ENCODE peak calls at places on chromosome 3, in nine cellular contexts. D is cerebellar cortex; S is ACHN; A is stimulated activated naive B cell treated with anti-CD40 and anti-IgM and Interleukin-4, amounts not matched to agents 10 μg/mL and 1 μg/mL and 100 μg/mL, for 72 hours; N is SIG-M5; Z is AG09319; G is GM06990; K is activated CD4-positive, alpha-beta T cell treated with anti-CD3 and anti-CD28 coated beads, Interleukin-2, amount 50 U/mL, for 48 hours; J is NCI-H1930. L is an unnamed sample.

GRCh38 chr3:71662553-71662952 is 62.6 kb downstream of the EIF4E3 start:
- DNase-seq in D (no peak), S (no peak), A (no peak), N (no peak), Z (no peak), G (no peak), K (no peak), J (no peak), L (no peak)

GRCh38 chr3:69145688-69146087 is 23.3 kb upstream of the LMOD3 start:
- DNase-seq in D (no peak), S (no peak), A (no peak), N (no peak), Z (no peak), G (no peak), K (no peak), J (no peak), L (no peak)

GRCh38 chr3:71964170-71964569 is 179.2 kb upstream of the PROK2 start:
- DNase-seq in D (no peak), S (no peak), A (no peak), N (no peak), Z (no peak), G (no peak), K (no peak), J (no peak), L (no peak)

GRCh38 chr3:151835751-151836550 is 22.0 kb downstream of the AADAC start:
- DNase-seq in D (no peak), S (peak), A (no peak), N (no peak), Z (no peak), G (no peak), K (no peak), J (no peak), L (no peak)

GRCh38 chr3:172559029-172559428 is 35.8 kb upstream of the TNFSF10 start:
- DNase-seq in D (no peak), S (no peak), A (no peak), N (no peak), Z (no peak), G (no peak), K (no peak), J (no peak), L (no peak)

GRCh38 chr3:171676600-171677175 is 133.6 kb downstream of the PLD1 start:
- DNase-seq in D (no peak), S (no peak), A (no peak), N (no peak), Z (no peak), G (no peak), K (no peak), J (no peak), L (no peak)

GRCh38 chr3:37863949-37864822 is 2.5 kb downstream of the CTDSPL start:
- DNase-seq in D (peak), S (peak), A (no peak), N (no peak), Z (no peak), G (no peak), K (no peak), J (no peak), L (no peak)

GRCh38 chr3:150379469-150379868 is 28.6 kb upstream of the TSC22D2 start:
- DNase-seq in D (no peak), S (no peak), A (no peak), N (no peak), Z (no peak), G (no peak), K (no peak), J (no peak), L (no peak)

GRCh38 chr3:119643528-119643927 is 16.9 kb downstream of the POPDC2 start:
- DNase-seq in D (no peak), S (peak), A (no peak), N (no peak), Z (no peak), G (no peak), K (no peak), J (no peak), L (no peak)

GRCh38 chr3:128409621-128410581 is 56.8 kb downstream of the DNAJB8 start:
- DNase-seq in D (no peak), S (no peak), A (no peak), N (no peak), Z (no peak), G (no peak), K (no peak), J (no peak), L (no peak)

GRCh38 chr3:145942052-145942451 is 218.9 kb downstream of the PLOD2 start:
- DNase-seq in D (no peak), S (no peak), A (no peak), N (no peak), Z (no peak), G (no peak), K (no peak), J (no peak), L (no peak)

GRCh38 chr3:182393151-182393550 is 400.2 kb upstream of the ATP11B start:
- DNase-seq in D (no peak), S (no peak), A (no peak), N (no peak), Z (no peak), G (no peak), K (no peak), J (no peak), L (no peak)

GRCh38 chr3:51789437-51789836 is 10.4 kb upstream of the IQCF6 start:
- DNase-seq in D (no peak), S (no peak), A (no peak), N (no peak), Z (no peak), G (no peak), K (no peak), J (no peak), L (no peak)

GRCh38 chr3:13258986-13259514 is 161.1 kb downstream of the NUP210 start:
- DNase-seq in D (no peak), S (no peak), A (no peak), N (no peak), Z (no peak), G (no peak), K (no peak), J (no peak), L (no peak)

GRCh38 chr3:13504161-13504831 is 24.2 kb downstream of the HDAC11 start:
- DNase-seq in D (no peak), S (no peak), A (no peak), N (no peak), Z (no peak), G (no peak), K (no peak), J (no peak), L (no peak)

GRCh38 chr3:53254190-53254809 is 1.5 kb downstream of the TKT start:
- DNase-seq in D (peak), S (no peak), A (no peak), N (no peak), Z (no peak), G (no peak), K (no peak), J (no peak), L (no peak)

GRCh38 chr3:126319701-126320295 is 37.4 kb downstream of the KLF15 start:
- DNase-seq in D (no peak), S (no peak), A (no peak), N (no peak), Z (no peak), G (no peak), K (no peak), J (no peak), L (no peak)

GRCh38 chr3:127257351-127257750 is 30.5 kb downstream of the PRR20G start:
- DNase-seq in D (no peak), S (no peak), A (no peak), N (no peak), Z (no peak), G (no peak), K (no peak), J (no peak), L (no peak)

GRCh38 chr3:16084887-16085286 is 89.6 kb upstream of the GALNT15 start:
- DNase-seq in D (no peak), S (no peak), A (no peak), N (no peak), Z (no peak), G (no peak), K (no peak), J (no peak), L (no peak)

GRCh38 chr3:119870512-119870911 is 88.6 kb downstream of the NR1I2 start:
- DNase-seq in D (no peak), S (no peak), A (no peak), N (no peak), Z (no peak), G (no peak), K (no peak), J (no peak), L (no peak)

GRCh38 chr3:14125193-14126016 is 553 bp downstream of the TMEM43 start:
- DNase-seq in D (peak), S (peak), A (peak), N (peak), Z (peak), G (no peak), K (peak), J (peak), L (no peak)

GRCh38 chr3:141367038-141367730 is 1.1 kb upstream of the ZBTB38 start:
- DNase-seq in D (no peak), S (peak), A (no peak), N (no peak), Z (peak), G (no peak), K (no peak), J (no peak), L (no peak)

GRCh38 chr3:19541284-19541683 is 392.7 kb downstream of the EFHB start:
- DNase-seq in D (no peak), S (no peak), A (no peak), N (no peak), Z (no peak), G (peak), K (no peak), J (no peak), L (no peak)

GRCh38 chr3:128369106-128369708 is 97.5 kb downstream of the DNAJB8 start:
- DNase-seq in D (no peak), S (no peak), A (no peak), N (no peak), Z (no peak), G (no peak), K (no peak), J (no peak), L (no peak)

GRCh38 chr3:141391298-141392017 is 23.2 kb downstream of the ZBTB38 start:
- DNase-seq in D (no peak), S (no peak), A (no peak), N (no peak), Z (no peak), G (no peak), K (no peak), J (no peak), L (no peak)